ENCODE peak calls at places on chromosomes 12 and 14, in eight cellular contexts. R is transverse colon, E is HCT116, V is esophagus squamous epithelium, A is uterus, U is IMR-90, S is A549, L is testis. K is an unnamed sample.

GRCh38 chr12:607541-608001 is 55.7 kb downstream of the NINJ2 start:
- DNase-seq in A (no peak), S (no peak), L (no peak), U (no peak), E (no peak), V (no peak), R (no peak), K (no peak)

GRCh38 chr14:95741051-95741490 is 27.1 kb upstream of the TCL1A start:
- DNase-seq in L (no peak), V (no peak), R (no peak), S (no peak), U (no peak), A (no peak), E (peak), K (no peak)

GRCh38 chr12:2678416-2678815 is 116.4 kb upstream of the FKBP4 start:
- DNase-seq in R (no peak), V (no peak), S (no peak), A (peak), E (no peak), L (no peak), U (no peak), K (no peak)

GRCh38 chr12:115451785-115452736 is 768.1 kb upstream of the TBX3 start:
- DNase-seq in U (peak), L (peak), V (no peak), R (no peak), S (no peak), E (no peak), A (no peak), K (no peak)

GRCh38 chr14:53192023-53192422 is 38.9 kb upstream of the DDHD1 start:
- DNase-seq in A (no peak), R (no peak), L (no peak), U (no peak), V (no peak), E (no peak), S (no peak), K (no peak)

GRCh38 chr12:52627395-52628110 is 9.2 kb upstream of the KRT73 start:
- DNase-seq in V (no peak), E (no peak), A (no peak), R (no peak), L (no peak), S (no peak), U (no peak), K (no peak)

GRCh38 chr14:60002819-60003492 is 83.0 kb downstream of the LRRC9 start:
- DNase-seq in V (no peak), S (no peak), U (no peak), R (no peak), E (no peak), A (peak), L (peak), K (peak)

GRCh38 chr12:6827982-6828670 is at the start of gene P3H3:
- DNase-seq in A (peak), E (no peak), S (peak), L (peak), U (peak), V (no peak), R (no peak), K (no peak)

GRCh38 chr14:96204151-96205058 is at the start of gene BDKRB2:
- DNase-seq in L (peak), A (peak), R (peak), E (peak), V (no peak), S (peak), U (peak), K (peak)

GRCh38 chr14:58663494-58664111 is 25.8 kb downstream of the DACT1 start:
- DNase-seq in A (no peak), R (peak), S (no peak), L (no peak), U (peak), V (no peak), E (no peak), K (no peak)

GRCh38 chr12:91620949-91621348 is 438.3 kb upstream of the DCN start:
- DNase-seq in U (peak), L (no peak), V (no peak), E (no peak), A (no peak), S (no peak), R (no peak), K (no peak)

GRCh38 chr12:111257435-111257902 is 111.4 kb downstream of the PHETA1 start:
- DNase-seq in U (no peak), R (no peak), V (no peak), L (no peak), S (no peak), E (no peak), A (no peak), K (no peak)

GRCh38 chr14:77154421-77154820 is 12.8 kb upstream of the ZDHHC22 start:
- DNase-seq in A (no peak), U (no peak), V (no peak), S (no peak), R (no peak), E (no peak), L (peak), K (no peak)

GRCh38 chr12:68786929-68787328 is 21.0 kb upstream of the MDM2 start:
- DNase-seq in A (no peak), V (no peak), E (no peak), S (no peak), L (no peak), R (no peak), U (no peak), K (no peak)

GRCh38 chr12:50517456-50518048 is 12.8 kb downstream of the DIP2B start:
- DNase-seq in L (no peak), U (peak), R (no peak), A (no peak), S (peak), V (no peak), E (no peak), K (no peak)

GRCh38 chr12:83389237-83389996 is 702.7 kb downstream of the TMTC2 start:
- DNase-seq in V (no peak), R (peak), U (no peak), S (peak), L (peak), A (no peak), E (peak), K (no peak)

GRCh38 chr12:71935594-71935993 is 3.1 kb upstream of the TPH2 start:
- DNase-seq in U (peak), R (no peak), L (no peak), V (no peak), S (no peak), A (no peak), E (no peak), K (no peak)

GRCh38 chr12:19113464-19113863 is 16.1 kb upstream of the PLEKHA5 start:
- DNase-seq in E (no peak), A (no peak), L (no peak), U (no peak), V (no peak), R (no peak), S (no peak), K (no peak)

GRCh38 chr14:57378661-57379060 is 11.7 kb upstream of the NAA30 start:
- DNase-seq in E (no peak), A (no peak), S (peak), U (peak), V (no peak), L (no peak), R (no peak), K (no peak)

GRCh38 chr12:47938093-47938492 is 25.3 kb upstream of the TMEM106C start:
- DNase-seq in L (no peak), S (no peak), U (peak), E (no peak), V (no peak), A (no peak), R (no peak), K (peak)

GRCh38 chr12:40870981-40871380 is 178.7 kb downstream of the CNTN1 start:
- DNase-seq in U (no peak), L (no peak), A (no peak), R (no peak), V (no peak), E (no peak), S (no peak), K (no peak)

GRCh38 chr12:117622741-117623140 is 261.3 kb upstream of the NOS1 start:
- DNase-seq in S (no peak), L (no peak), A (no peak), R (no peak), E (no peak), U (no peak), V (no peak), K (no peak)

GRCh38 chr12:71558445-71558844 is 105.2 kb downstream of the ZFC3H1 start:
- DNase-seq in S (no peak), A (no peak), E (no peak), U (peak), V (no peak), R (no peak), L (no peak), K (no peak)

GRCh38 chr12:48482198-48482597 is at the start of gene C12orf54:
- DNase-seq in E (no peak), S (no peak), L (no peak), R (no peak), A (no peak), U (no peak), V (no peak), K (no peak)

GRCh38 chr12:32868885-32869284 is 27.7 kb downstream of the PKP2 start:
- DNase-seq in R (no peak), S (no peak), U (no peak), L (no peak), A (no peak), V (no peak), E (no peak), K (no peak)

GRCh38 chr12:28127455-28127854 is 62.8 kb upstream of the CCDC91 start:
- DNase-seq in U (no peak), E (no peak), R (no peak), S (no peak), L (no peak), A (no peak), V (no peak), K (no peak)

GRCh38 chr12:25689996-25690501 is 137.0 kb upstream of the LMNTD1 start:
- DNase-seq in L (peak), V (no peak), E (no peak), A (no peak), S (no peak), R (peak), U (no peak), K (no peak)

GRCh38 chr12:48105321-48105866 is 485 bp downstream of the SENP1 start:
- DNase-seq in R (no peak), V (no peak), U (peak), S (no peak), E (no peak), A (no peak), L (no peak), K (peak)

GRCh38 chr12:76866726-76867125 is 12.1 kb downstream of the CSRP2 start:
- DNase-seq in A (no peak), E (no peak), V (no peak), L (no peak), S (no peak), U (peak), R (no peak), K (no peak)

GRCh38 chr12:20404576-20405346 is 36.4 kb downstream of the PDE3A start:
- DNase-seq in E (no peak), L (peak), U (peak), A (no peak), V (no peak), R (peak), S (peak), K (no peak)

GRCh38 chr12:64373204-64373603 is 17.4 kb downstream of the C12orf56 start:
- DNase-seq in E (no peak), U (no peak), S (peak), R (no peak), L (no peak), A (no peak), V (no peak), K (no peak)

GRCh38 chr12:130828895-130829294 is 10.2 kb downstream of the STX2 start:
- DNase-seq in E (no peak), A (no peak), S (no peak), R (no peak), U (no peak), L (no peak), V (no peak), K (no peak)

GRCh38 chr12:89247541-89247942 is 104.8 kb downstream of the DUSP6 start:
- DNase-seq in E (peak), A (no peak), S (no peak), L (no peak), R (no peak), V (no peak), U (peak), K (no peak)

DNA sequence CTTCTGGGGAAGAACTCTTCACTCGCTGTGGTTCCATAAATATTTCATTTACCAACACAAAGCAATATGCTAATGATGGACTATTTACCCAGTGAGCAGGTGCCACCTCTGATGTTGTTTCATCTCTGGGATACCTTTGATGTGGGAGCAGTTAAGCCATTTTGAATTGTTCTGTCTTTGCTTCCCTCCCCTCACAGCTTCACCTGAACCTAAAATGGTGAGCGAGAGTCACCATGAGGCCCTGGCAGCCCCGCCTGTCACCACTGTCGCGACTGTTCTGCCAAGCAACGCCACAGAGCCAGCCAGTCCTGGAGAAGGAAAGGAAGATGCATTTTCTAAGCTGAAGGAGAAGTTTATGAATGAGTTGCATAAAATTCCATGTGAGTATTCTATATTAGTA is 352.7 kb downstream of the SYT1 start:
- DNase-seq in S (no peak), L (no peak), V (no peak), U (no peak), R (no peak), A (no peak), E (no peak), K (no peak)
- TF ChIP-seq POLR2A in S (no peak), L (no peak), V (no peak), U (no peak), R (no peak), A (no peak), E (no peak), K (no peak)

DNA sequence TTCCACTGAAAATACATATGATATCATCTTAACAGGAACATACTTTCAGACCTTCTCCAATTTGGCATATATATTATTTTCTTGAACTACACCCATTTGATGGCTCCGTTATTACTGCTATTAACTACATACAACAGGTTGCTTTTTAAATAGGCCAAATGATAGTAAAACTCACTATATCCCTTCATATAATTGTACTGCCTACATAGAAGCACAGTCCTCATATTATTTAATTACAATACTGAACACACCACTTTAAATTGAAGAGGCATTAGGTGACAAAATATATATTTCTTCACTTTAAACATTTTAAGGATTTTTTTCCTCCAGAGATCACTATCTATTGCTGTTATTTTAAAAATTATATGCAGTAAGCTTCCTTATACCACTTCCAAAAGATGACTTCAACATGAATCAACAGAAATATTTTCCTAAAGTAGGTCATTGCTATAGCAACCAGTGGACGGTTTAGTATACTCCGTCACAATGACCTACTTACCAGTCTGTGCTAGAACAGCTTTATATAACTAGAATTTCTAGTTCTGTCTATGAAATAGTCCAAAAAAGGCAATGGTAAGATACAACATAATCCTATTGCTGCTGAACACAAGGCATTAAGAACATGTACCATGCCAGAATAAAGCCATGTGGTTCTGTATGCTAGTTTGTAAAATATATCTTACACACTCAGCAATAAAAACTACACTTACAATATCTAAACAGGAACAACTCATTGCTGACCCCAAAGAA is 40.5 kb upstream of the MTERF2 start:
- DNase-seq in U (peak), V (no peak), R (no peak), A (no peak), L (peak), E (peak), S (peak), K (peak)
- TF ChIP-seq POLR2A in U (peak), V (no peak), R (peak), A (no peak), L (no peak), E (no peak), S (no peak), K (no peak)

GRCh38 chr14:64943981-64944520 is 1.5 kb upstream of the GPX2 start:
- DNase-seq in E (no peak), R (no peak), V (no peak), A (no peak), U (no peak), S (no peak), L (no peak), K (peak)

GRCh38 chr14:64944861-64945260 is 2.3 kb upstream of the GPX2 start:
- DNase-seq in R (no peak), S (no peak), V (no peak), E (no peak), A (no peak), L (no peak), U (no peak), K (no peak)

GRCh38 chr14:64943556-64943955 is 1.0 kb upstream of the GPX2 start:
- DNase-seq in S (no peak), E (no peak), A (no peak), U (no peak), R (no peak), V (no peak), L (no peak), K (peak)

GRCh38 chr14:64940336-64940910 is 2.1 kb downstream of the GPX2 start:
- DNase-seq in V (no peak), R (no peak), S (no peak), E (no peak), L (no peak), U (no peak), A (no peak), K (no peak)

GRCh38 chr14:64942531-64943111 is at the start of gene GPX2:
- DNase-seq in S (peak), A (no peak), U (no peak), L (no peak), E (no peak), V (no peak), R (peak), K (peak)
- TF ChIP-seq POLR2A in S (peak), A (no peak), U (no peak), L (no peak), E (no peak), V (no peak), R (peak), K (no peak)

DNA sequence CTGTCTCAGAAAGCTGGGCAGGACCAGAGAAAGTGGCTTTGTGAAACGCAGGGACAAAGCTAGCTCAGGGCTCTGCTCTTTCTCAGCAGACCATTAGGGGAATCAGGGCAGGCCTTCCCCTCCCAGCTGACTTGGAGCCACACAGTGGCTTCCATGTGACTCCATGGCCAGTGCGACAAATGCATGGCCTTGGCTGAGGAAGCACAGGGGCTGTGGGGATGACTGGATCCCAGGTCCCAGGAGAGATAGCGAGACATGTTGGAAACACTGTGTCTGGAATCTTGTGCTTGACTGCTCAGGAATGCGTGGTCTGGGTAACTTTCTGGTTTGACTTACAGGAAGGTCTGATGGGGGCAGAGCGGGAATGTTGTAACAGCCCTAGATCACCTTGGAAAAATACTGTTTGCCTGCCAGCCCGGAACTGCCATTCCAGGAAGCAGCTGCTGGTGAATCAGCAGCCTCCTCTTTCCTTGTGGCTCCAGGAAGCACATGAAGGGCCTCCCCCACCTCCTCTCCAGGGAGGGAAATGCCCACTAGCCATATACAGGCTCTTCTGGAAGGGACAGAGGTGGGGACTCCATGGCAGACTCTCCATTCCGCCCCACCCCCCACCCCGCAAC is 133.5 kb upstream of the HIF1A start:
- DNase-seq in L (peak), A (peak), R (peak), E (peak), V (peak), U (peak), S (peak), K (peak)
- TF ChIP-seq POLR2A in L (no peak), A (no peak), R (no peak), E (peak), V (no peak), U (peak), S (no peak), K (no peak)

GRCh38 chr14:68359862-68360552 is 432.9 kb downstream of the ZFP36L1 start:
- DNase-seq in V (no peak), U (no peak), L (peak), E (peak), S (peak), R (peak), A (peak), K (peak)
- TF ChIP-seq POLR2A in V (no peak), U (no peak), L (no peak), E (peak), S (no peak), R (peak), A (no peak), K (no peak)